ENCODE peak calls at places on chromosomes 13 and 19, in six cellular contexts. U is Panc1; I is WTC11; Q is nephron progenitor cell; M is CD4-positive, alpha-beta T cell; N is fibroblast of mammary gland. D is an unnamed sample.

GRCh38 chr13:28489536-28489935 is 5.4 kb downstream of the FLT1 start:
- DNase-seq in N (no peak), U (no peak), I (no peak), Q (no peak), M (no peak), D (no peak)

GRCh38 chr19:13633109-13633508 is 126.8 kb upstream of the CACNA1A start:
- DNase-seq in N (peak; percentile 58), I (no peak), Q (peak; percentile 41), M (no peak), U (no peak), D (peak; percentile 75)

GRCh38 chr13:114313061-114313860 is 1.0 kb upstream of the CHAMP1 start:
- DNase-seq in U (no peak), I (no peak), N (peak; percentile 48), M (no peak), Q (no peak), D (no peak)

GRCh38 chr13:35566340-35566739 is 89.9 kb upstream of the MAB21L1 start:
- DNase-seq in U (no peak), N (peak; percentile 5), I (no peak), Q (no peak), M (no peak), D (no peak)

GRCh38 chr13:50459046-50459445 is 384.4 kb downstream of the DLEU7 start:
- DNase-seq in Q (no peak), U (no peak), M (no peak), I (no peak), N (no peak), D (no peak)

GRCh38 chr13:44259045-44260042 is 114.3 kb upstream of the SERP2 start:
- DNase-seq in I (no peak), M (peak; percentile 50), Q (no peak), U (no peak), N (peak; percentile 61), D (no peak)

GRCh38 chr13:86567119-86567518 is 767.9 kb upstream of the SLITRK6 start:
- DNase-seq in U (no peak), N (no peak), Q (peak; percentile 10), I (peak; percentile 33), M (no peak), D (no peak)

GRCh38 chr19:31263317-31263716 is 85.9 kb downstream of the TSHZ3 start:
- DNase-seq in Q (no peak), U (no peak), N (no peak), M (no peak), I (no peak), D (no peak)

GRCh38 chr19:2361259-2362038 is 1.4 kb downstream of the TMPRSS9 start:
- DNase-seq in N (no peak), I (no peak), M (no peak), Q (no peak), U (no peak), D (no peak)

GRCh38 chr19:18674616-18675015 is 8.9 kb upstream of the CRTC1 start:
- DNase-seq in M (no peak), N (peak; percentile 33), U (no peak), Q (no peak), I (no peak), D (no peak)

GRCh38 chr13:29049524-29049923 is 229.4 kb downstream of the MTUS2 start:
- DNase-seq in I (no peak), Q (no peak), U (no peak), N (no peak), M (no peak), D (no peak)

GRCh38 chr13:49354719-49355118 is 89.1 kb downstream of the CAB39L start:
- DNase-seq in M (no peak), Q (no peak), I (no peak), N (no peak), U (no peak), D (no peak)

GRCh38 chr13:44300895-44301638 is 72.6 kb upstream of the SERP2 start:
- DNase-seq in N (peak; percentile 91), M (no peak), U (no peak), Q (no peak), I (no peak), D (no peak)

GRCh38 chr19:45955905-45956608 is 17.6 kb downstream of the NOVA2 start:
- DNase-seq in M (no peak), I (no peak), N (no peak), Q (no peak), U (no peak), D (peak; percentile 29)

GRCh38 chr13:42497798-42498197 is 76.2 kb upstream of the TNFSF11 start:
- DNase-seq in M (no peak), I (no peak), Q (no peak), N (peak; percentile 87), U (no peak), D (no peak)

GRCh38 chr19:39112338-39112890 is 13.2 kb upstream of the PAK4 start:
- DNase-seq in I (no peak), M (no peak), Q (no peak), N (peak; percentile 23), U (peak; percentile 96), D (no peak)

GRCh38 chr13:62710766-62711165 is 1295.1 kb upstream of the PCDH20 start:
- DNase-seq in N (no peak), M (no peak), Q (no peak), U (no peak), I (no peak), D (no peak)

DNA sequence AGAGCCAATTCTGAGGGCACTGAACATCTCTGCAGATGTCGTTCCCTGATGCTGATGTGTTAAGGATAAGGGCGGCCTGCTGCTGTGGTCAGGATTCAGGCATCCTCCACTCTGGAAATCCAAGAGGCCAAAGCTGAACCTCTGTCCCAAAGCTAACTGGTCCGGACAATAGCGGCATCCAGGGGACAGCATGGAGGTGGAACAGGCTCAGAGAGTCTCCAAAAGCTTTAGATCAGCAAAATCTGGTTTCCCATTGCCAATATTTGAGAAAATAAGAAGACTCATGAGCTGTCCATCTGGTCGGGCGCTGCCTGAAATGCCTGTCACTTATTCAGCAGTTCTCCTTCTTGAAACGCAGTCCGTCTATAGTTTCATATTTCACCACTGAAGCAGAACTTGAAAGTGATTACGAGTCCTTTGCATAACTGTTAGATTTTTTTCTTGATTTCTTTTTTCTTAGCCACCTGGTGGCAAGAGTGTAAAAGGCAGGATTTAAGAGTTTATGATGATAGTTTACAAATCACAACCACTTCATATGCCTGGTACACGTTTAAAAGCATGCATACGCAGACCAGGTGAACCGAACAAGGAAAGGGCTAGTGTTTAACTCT is 45.9 kb downstream of the GGACT start:
- DNase-seq in I (no peak), U (no peak), M (no peak), Q (no peak), N (peak; percentile 71), D (no peak)
- TF ChIP-seq CTCF in I (peak; percentile 28), U (no peak), M (peak; percentile 59), Q (peak; percentile 46), N (peak; percentile 52), D (peak; percentile 73)

GRCh38 chr19:49912965-49913685 is 15.9 kb upstream of the ATF5 start:
- DNase-seq in I (peak; percentile 66), M (no peak), N (no peak), U (no peak), Q (no peak), D (no peak)
- TF ChIP-seq CTCF in I (no peak), M (no peak), N (no peak), U (no peak), Q (no peak), D (no peak)

GRCh38 chr13:25252770-25253169 is 34.5 kb downstream of the MTMR6 start:
- DNase-seq in N (no peak), Q (no peak), I (no peak), U (no peak), M (no peak), D (no peak)

GRCh38 chr13:25247345-25247744 is 39.9 kb downstream of the MTMR6 start:
- DNase-seq in I (no peak), U (no peak), Q (no peak), N (no peak), M (no peak), D (no peak)

GRCh38 chr13:25248071-25248470 is 39.2 kb downstream of the MTMR6 start:
- DNase-seq in Q (no peak), N (no peak), M (no peak), U (no peak), I (no peak), D (no peak)

GRCh38 chr13:25252229-25252628 is 35.1 kb downstream of the MTMR6 start:
- DNase-seq in M (no peak), N (no peak), I (no peak), Q (no peak), U (no peak), D (no peak)

DNA sequence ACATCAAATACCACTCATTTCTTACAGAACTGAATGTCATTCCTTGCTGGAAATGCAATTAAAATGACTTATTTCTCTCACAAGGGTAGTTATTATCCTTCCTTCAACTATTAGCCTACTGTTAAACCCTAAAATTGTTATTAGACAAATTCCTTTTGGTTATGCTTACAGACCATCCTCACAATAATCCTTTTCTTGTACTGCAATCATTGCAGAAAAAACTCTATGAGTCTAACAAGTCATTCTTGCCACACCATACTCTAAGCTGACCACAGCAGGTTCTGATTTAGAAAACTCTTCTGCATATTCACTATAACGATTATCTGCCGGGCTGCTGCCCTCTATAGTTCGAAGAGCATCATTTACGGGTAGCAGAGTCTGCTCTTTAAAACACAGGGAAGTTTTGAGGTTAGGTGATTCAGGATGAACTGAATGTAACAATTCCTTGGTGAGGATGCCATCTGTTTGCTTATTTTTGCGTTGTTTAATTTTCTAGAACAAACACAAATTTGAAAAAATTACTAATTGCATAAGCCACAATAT is 38.2 kb downstream of the MTMR6 start:
- DNase-seq in N (peak; percentile 74), M (no peak), Q (no peak), U (no peak), I (peak; percentile 23), D (no peak)
- TF ChIP-seq CTCF in N (peak; percentile 60), M (no peak), Q (peak; percentile 49), U (peak; percentile 50), I (peak; percentile 20), D (no peak)

DNA sequence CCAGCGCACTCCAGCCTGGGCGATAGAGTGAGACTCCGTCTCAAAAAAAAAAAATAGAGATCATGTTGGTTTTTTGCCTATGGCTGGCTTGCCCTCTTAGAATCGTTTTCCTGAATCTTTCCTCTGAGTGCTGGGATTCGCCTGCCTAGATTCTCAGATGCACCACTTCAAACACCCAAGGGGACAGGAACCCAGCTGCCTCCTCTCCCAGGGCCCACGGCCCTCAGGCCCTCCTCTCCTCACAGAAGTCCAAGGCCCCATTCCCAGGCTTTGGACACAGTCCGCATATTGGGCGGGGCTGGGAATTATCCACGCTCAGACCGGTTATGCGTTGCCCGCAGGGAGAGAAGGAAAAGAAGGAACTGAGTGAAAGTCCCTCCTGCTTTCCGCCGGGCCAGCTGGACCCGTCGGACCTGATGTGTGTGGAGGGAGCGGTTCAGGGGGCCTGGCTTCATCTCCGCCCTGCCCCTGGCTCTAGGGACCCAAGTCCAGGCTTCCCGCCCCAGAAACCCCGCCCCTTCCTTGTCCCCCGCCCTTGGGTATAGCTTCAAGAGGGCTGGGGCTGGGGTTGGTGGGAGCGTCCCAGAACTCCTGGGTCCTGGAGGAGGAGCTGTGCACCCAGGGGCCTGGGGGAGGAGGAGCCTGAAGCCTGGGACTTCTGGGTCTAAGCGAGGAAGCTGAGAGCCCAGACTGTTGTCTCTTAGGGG is 5.8 kb downstream of the PPFIA3 start:
- DNase-seq in Q (peak; percentile 33), I (peak; percentile 77), N (no peak), M (no peak), U (no peak), D (peak; percentile 66)
- TF ChIP-seq CTCF in Q (no peak), I (no peak), N (no peak), M (no peak), U (no peak), D (no peak)

DNA sequence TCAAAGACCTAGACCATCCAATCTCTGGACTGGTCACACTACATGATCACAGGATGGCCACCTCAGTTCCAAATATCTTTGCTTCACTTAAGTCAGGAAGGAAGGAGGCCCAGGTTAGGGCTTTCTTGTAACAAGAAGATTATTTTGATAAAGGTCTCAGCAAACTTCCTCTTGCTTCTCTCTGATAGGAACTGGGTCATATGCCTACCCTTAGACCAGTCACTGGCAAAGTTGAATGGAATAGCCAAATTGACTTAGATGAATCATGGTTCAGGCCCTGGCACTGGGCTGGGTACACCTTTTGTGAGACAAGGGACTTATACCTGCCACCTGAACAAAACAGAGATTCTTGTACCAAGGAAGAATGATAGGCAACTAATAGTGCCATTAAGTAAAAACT is 11.0 kb downstream of the FRY start:
- DNase-seq in U (no peak), M (no peak), I (no peak), N (no peak), Q (no peak), D (no peak)
- TF ChIP-seq CTCF in U (no peak), M (no peak), I (no peak), N (no peak), Q (no peak), D (no peak)

D was measured in glutamatergic neuron.